ENCODE peak calls at places on chromosome 2, in four cellular contexts. P is AG08396; U is activated naive CD4-positive, alpha-beta T cell; X is endothelial cell. G is an unnamed sample.

GRCh38 chr2:241818943-241819270 is 9.9 kb downstream of the NEU4 start:
- DNase-seq in P (no peak), U (no peak), X (no peak), G (no peak)

GRCh38 chr2:180015951-180016709 is 9.0 kb upstream of the CWC22 start:
- DNase-seq in P (peak; percentile 28), U (no peak), X (no peak), G (peak; percentile 65)

GRCh38 chr2:100367163-100367562 is 44.9 kb upstream of the LONRF2 start:
- DNase-seq in P (no peak), U (no peak), X (no peak), G (no peak)

GRCh38 chr2:180715044-180715443 is 265.4 kb upstream of the UBE2E3 start:
- DNase-seq in P (no peak), U (no peak), X (no peak), G (peak; percentile 50)

GRCh38 chr2:68463287-68463877 is 3.7 kb downstream of the FBXO48 start:
- DNase-seq in P (peak; percentile 34), U (no peak), X (no peak), G (peak; percentile 83)

GRCh38 chr2:33034784-33035183 is 88.0 kb downstream of the LTBP1 start:
- DNase-seq in P (peak; percentile 32), U (no peak), X (no peak), G (peak; percentile 68)

GRCh38 chr2:101736861-101737291 is 39.4 kb downstream of the MAP4K4 start:
- DNase-seq in P (peak; percentile 40), U (no peak), X (no peak), G (peak; percentile 91)

GRCh38 chr2:11697103-11697871 is 27.3 kb upstream of the NTSR2 start:
- DNase-seq in P (peak; percentile 36), U (no peak), X (peak; percentile 21), G (peak; percentile 99)

GRCh38 chr2:86518498-86518897 is 44.7 kb downstream of the CHMP3 start:
- DNase-seq in P (no peak), U (peak; percentile 8), X (no peak), G (peak; percentile 10)

GRCh38 chr2:28583899-28584553 is 88.2 kb downstream of the PLB1 start:
- DNase-seq in P (peak; percentile 88), U (no peak), X (no peak), G (peak; percentile 97)

GRCh38 chr2:101114268-101114783 is 36.9 kb downstream of the TBC1D8 start:
- DNase-seq in P (no peak), U (no peak), X (no peak), G (peak; percentile 20)